ENCODE peak calls at places on chromosomes 7 and 10, in nine cellular contexts. S, A, B, O, Z, Q, I, G and M are unnamed samples.
A peak's percentile ranks its signal among the peaks of the same experiment; 100 is the strongest.

GRCh38 chr10:43983856-43984271 is 335.2 kb upstream of the ZNF32 start:
- DNase-seq in Q (no peak), I (no peak), O (no peak), Z (no peak), B (no peak), A (no peak), G (no peak), S (no peak), M (no peak)

GRCh38 chr10:63760034-63760707 is 239.0 kb downstream of the REEP3 start:
- DNase-seq in G (no peak), Q (no peak), S (no peak), A (no peak), B (no peak), I (no peak), O (no peak), Z (no peak), M (no peak)

GRCh38 chr10:113441871-113442270 is 111.0 kb upstream of the HABP2 start:
- DNase-seq in S (no peak), B (no peak), Z (no peak), G (no peak), Q (no peak), I (no peak), A (no peak), O (no peak), M (no peak)

GRCh38 chr10:6600224-6600987 is 20.3 kb upstream of the PRKCQ start:
- DNase-seq in B (no peak), Q (no peak), Z (no peak), A (no peak), S (no peak), O (no peak), G (no peak), I (no peak), M (no peak)

GRCh38 chr7:95012001-95012400 is 104.6 kb downstream of the PPP1R9A start:
- DNase-seq in Q (peak; percentile 6), B (no peak), I (no peak), O (no peak), S (no peak), Z (no peak), A (no peak), G (no peak), M (no peak)

GRCh38 chr7:73769481-73770001 is 529 bp downstream of the CLDN3 start:
- DNase-seq in G (no peak), O (no peak), S (no peak), Z (no peak), A (no peak), B (no peak), I (no peak), Q (no peak), M (no peak)

GRCh38 chr7:102469972-102470825 is 5.4 kb downstream of the LRWD1 start:
- DNase-seq in I (no peak), O (no peak), A (peak; percentile 49), S (peak; percentile 95), Q (no peak), B (no peak), Z (no peak), G (no peak), M (peak; percentile 93)

GRCh38 chr7:120402801-120403200 is 129.8 kb downstream of the KCND2 start:
- DNase-seq in Q (peak; percentile 51), I (no peak), O (no peak), Z (no peak), S (no peak), A (no peak), G (no peak), B (no peak), M (no peak)

GRCh38 chr7:127588697-127589482 is 679 bp downstream of the ARF5 start:
- DNase-seq in S (peak; percentile 76), Q (peak; percentile 55), I (no peak), G (peak; percentile 31), O (no peak), A (peak; percentile 74), B (peak; percentile 15), Z (peak; percentile 36), M (peak; percentile 62)

GRCh38 chr10:6052247-6053221 is 9.6 kb downstream of the IL2RA start:
- DNase-seq in S (peak; percentile 42), A (no peak), G (no peak), B (no peak), O (peak; percentile 90), Q (no peak), I (peak; percentile 89), Z (no peak), M (peak; percentile 36)